ENCODE peak calls at places on chromosomes 2 and 18, in four cellular contexts. One of them, this sample, is unnamed.

GRCh38 chr2:126795661-126796060 is 103.0 kb upstream of the TEX51 start:
- DNase-seq in stimulated activated CD4-positive, alpha-beta T cell treated with anti-CD3 and anti-CD28 coated beads, Interleukin-12 subunit alpha, Interleukin-12 subunit beta, amount 100 ng/mL, for 4 hours: no peak
- DNase-seq in iPS-NIHi11: no peak
- DNase-seq in nucleus accumbens: no peak
- DNase-seq in this sample: no peak

GRCh38 chr18:44130365-44130942 is 550.2 kb upstream of the SETBP1 start:
- DNase-seq in stimulated activated CD4-positive, alpha-beta T cell treated with anti-CD3 and anti-CD28 coated beads, Interleukin-12 subunit alpha, Interleukin-12 subunit beta, amount 100 ng/mL, for 4 hours: no peak
- DNase-seq in nucleus accumbens: no peak
- DNase-seq in iPS-NIHi11: peak; percentile 64
- DNase-seq in this sample: peak; percentile 5

GRCh38 chr18:63888473-63889190 is 1.1 kb downstream of the SERPINB2 start:
- DNase-seq in iPS-NIHi11: no peak
- DNase-seq in stimulated activated CD4-positive, alpha-beta T cell treated with anti-CD3 and anti-CD28 coated beads, Interleukin-12 subunit alpha, Interleukin-12 subunit beta, amount 100 ng/mL, for 4 hours: no peak
- DNase-seq in nucleus accumbens: no peak
- DNase-seq in this sample: no peak

GRCh38 chr2:163348843-163349395 is 386.9 kb downstream of the FIGN start:
- DNase-seq in stimulated activated CD4-positive, alpha-beta T cell treated with anti-CD3 and anti-CD28 coated beads, Interleukin-12 subunit alpha, Interleukin-12 subunit beta, amount 100 ng/mL, for 4 hours: no peak
- DNase-seq in iPS-NIHi11: no peak
- DNase-seq in nucleus accumbens: no peak
- DNase-seq in this sample: no peak

GRCh38 chr18:6731197-6731596 is 1.7 kb downstream of the ARHGAP28 start:
- DNase-seq in iPS-NIHi11: no peak
- DNase-seq in stimulated activated CD4-positive, alpha-beta T cell treated with anti-CD3 and anti-CD28 coated beads, Interleukin-12 subunit alpha, Interleukin-12 subunit beta, amount 100 ng/mL, for 4 hours: no peak
- DNase-seq in nucleus accumbens: no peak
- DNase-seq in this sample: no peak

GRCh38 chr2:190585000-190585678 is 50.6 kb upstream of the NEMP2 start:
- DNase-seq in stimulated activated CD4-positive, alpha-beta T cell treated with anti-CD3 and anti-CD28 coated beads, Interleukin-12 subunit alpha, Interleukin-12 subunit beta, amount 100 ng/mL, for 4 hours: no peak
- DNase-seq in iPS-NIHi11: no peak
- DNase-seq in nucleus accumbens: no peak
- DNase-seq in this sample: no peak

GRCh38 chr2:59585657-59586056 is 967.8 kb downstream of the BCL11A start:
- DNase-seq in stimulated activated CD4-positive, alpha-beta T cell treated with anti-CD3 and anti-CD28 coated beads, Interleukin-12 subunit alpha, Interleukin-12 subunit beta, amount 100 ng/mL, for 4 hours: no peak
- DNase-seq in iPS-NIHi11: no peak
- DNase-seq in nucleus accumbens: no peak
- DNase-seq in this sample: no peak

GRCh38 chr18:42338683-42339082 is 383.6 kb downstream of the PIK3C3 start:
- DNase-seq in nucleus accumbens: no peak
- DNase-seq in iPS-NIHi11: peak; percentile 35
- DNase-seq in stimulated activated CD4-positive, alpha-beta T cell treated with anti-CD3 and anti-CD28 coated beads, Interleukin-12 subunit alpha, Interleukin-12 subunit beta, amount 100 ng/mL, for 4 hours: no peak
- DNase-seq in this sample: no peak

GRCh38 chr18:8505036-8505435 is 104.2 kb upstream of the RAB12 start:
- DNase-seq in nucleus accumbens: no peak
- DNase-seq in stimulated activated CD4-positive, alpha-beta T cell treated with anti-CD3 and anti-CD28 coated beads, Interleukin-12 subunit alpha, Interleukin-12 subunit beta, amount 100 ng/mL, for 4 hours: no peak
- DNase-seq in iPS-NIHi11: no peak
- DNase-seq in this sample: no peak

GRCh38 chr2:118698564-118698963 is 148.9 kb downstream of the EN1 start:
- DNase-seq in stimulated activated CD4-positive, alpha-beta T cell treated with anti-CD3 and anti-CD28 coated beads, Interleukin-12 subunit alpha, Interleukin-12 subunit beta, amount 100 ng/mL, for 4 hours: no peak
- DNase-seq in nucleus accumbens: no peak
- DNase-seq in iPS-NIHi11: no peak
- DNase-seq in this sample: no peak

GRCh38 chr2:237341872-237342271 is 72.1 kb downstream of the COL6A3 start:
- DNase-seq in iPS-NIHi11: no peak
- DNase-seq in nucleus accumbens: no peak
- DNase-seq in stimulated activated CD4-positive, alpha-beta T cell treated with anti-CD3 and anti-CD28 coated beads, Interleukin-12 subunit alpha, Interleukin-12 subunit beta, amount 100 ng/mL, for 4 hours: no peak
- DNase-seq in this sample: no peak

GRCh38 chr2:127048969-127049897 is 57.7 kb downstream of the BIN1 start:
- DNase-seq in stimulated activated CD4-positive, alpha-beta T cell treated with anti-CD3 and anti-CD28 coated beads, Interleukin-12 subunit alpha, Interleukin-12 subunit beta, amount 100 ng/mL, for 4 hours: no peak
- DNase-seq in iPS-NIHi11: no peak
- DNase-seq in nucleus accumbens: no peak
- DNase-seq in this sample: peak; percentile 8

GRCh38 chr18:11407900-11408299 is 201.5 kb upstream of the SLC35G4 start:
- DNase-seq in iPS-NIHi11: no peak
- DNase-seq in stimulated activated CD4-positive, alpha-beta T cell treated with anti-CD3 and anti-CD28 coated beads, Interleukin-12 subunit alpha, Interleukin-12 subunit beta, amount 100 ng/mL, for 4 hours: no peak
- DNase-seq in nucleus accumbens: no peak
- DNase-seq in this sample: no peak

GRCh38 chr18:6741290-6741689 is 11.8 kb downstream of the ARHGAP28 start:
- DNase-seq in nucleus accumbens: no peak
- DNase-seq in stimulated activated CD4-positive, alpha-beta T cell treated with anti-CD3 and anti-CD28 coated beads, Interleukin-12 subunit alpha, Interleukin-12 subunit beta, amount 100 ng/mL, for 4 hours: no peak
- DNase-seq in iPS-NIHi11: no peak
- DNase-seq in this sample: peak; percentile 8

GRCh38 chr2:128306931-128307460 is 11.7 kb downstream of the HS6ST1 start:
- DNase-seq in iPS-NIHi11: no peak
- DNase-seq in nucleus accumbens: no peak
- DNase-seq in stimulated activated CD4-positive, alpha-beta T cell treated with anti-CD3 and anti-CD28 coated beads, Interleukin-12 subunit alpha, Interleukin-12 subunit beta, amount 100 ng/mL, for 4 hours: no peak
- DNase-seq in this sample: no peak

GRCh38 chr18:50636366-50637057 is 76.6 kb downstream of the MAPK4 start:
- DNase-seq in nucleus accumbens: no peak
- DNase-seq in stimulated activated CD4-positive, alpha-beta T cell treated with anti-CD3 and anti-CD28 coated beads, Interleukin-12 subunit alpha, Interleukin-12 subunit beta, amount 100 ng/mL, for 4 hours: no peak
- DNase-seq in iPS-NIHi11: no peak
- DNase-seq in this sample: no peak

GRCh38 chr2:218607436-218608115 is at the start of gene PLCD4:
- DNase-seq in nucleus accumbens: no peak
- DNase-seq in stimulated activated CD4-positive, alpha-beta T cell treated with anti-CD3 and anti-CD28 coated beads, Interleukin-12 subunit alpha, Interleukin-12 subunit beta, amount 100 ng/mL, for 4 hours: no peak
- DNase-seq in iPS-NIHi11: peak; percentile 36
- DNase-seq in this sample: peak; percentile 32

This sample was measured in frontal cortex.